ENCODE peak calls at places on chromosomes 4 and X, in five cellular contexts. One of them, this sample, is unnamed.
A peak's percentile ranks its signal among the peaks of the same experiment; 100 is the strongest.

GRCh38 chr4:48047896-48048295 is 31.3 kb downstream of the NIPAL1 start:
- DNase-seq in SK-N-SH: peak; percentile 8
- DNase-seq in astrocyte: no peak
- DNase-seq in mesendoderm: peak; percentile 60
- DNase-seq in HepG2: no peak
- DNase-seq in this sample: no peak

GRCh38 chr4:180134116-180134866 is 2108.9 kb upstream of the TENM3 start:
- DNase-seq in SK-N-SH: no peak
- DNase-seq in astrocyte: no peak
- DNase-seq in mesendoderm: no peak
- DNase-seq in HepG2: no peak
- DNase-seq in this sample: peak; percentile 54

GRCh38 chr4:7625073-7625472 is 190.3 kb upstream of the PSAPL1 start:
- DNase-seq in SK-N-SH: no peak
- DNase-seq in astrocyte: peak; percentile 63
- DNase-seq in mesendoderm: no peak
- DNase-seq in HepG2: no peak
- DNase-seq in this sample: no peak

GRCh38 chr4:156536661-156537060 is 434.9 kb downstream of the PDGFC start:
- DNase-seq in SK-N-SH: no peak
- DNase-seq in astrocyte: peak; percentile 63
- DNase-seq in mesendoderm: peak; percentile 25
- DNase-seq in HepG2: no peak
- DNase-seq in this sample: no peak

GRCh38 chr4:15847746-15848145 is 69.6 kb downstream of the CD38 start:
- DNase-seq in SK-N-SH: no peak
- DNase-seq in astrocyte: no peak
- DNase-seq in mesendoderm: no peak
- DNase-seq in HepG2: no peak
- DNase-seq in this sample: no peak

GRCh38 chr4:35772291-35772690 is 472.0 kb downstream of the ARAP2 start:
- DNase-seq in SK-N-SH: no peak
- DNase-seq in astrocyte: peak; percentile 2
- DNase-seq in mesendoderm: no peak
- DNase-seq in HepG2: no peak
- DNase-seq in this sample: no peak

GRCh38 chrX:130343411-130343810 is 3.7 kb downstream of the SLC25A14 start:
- DNase-seq in SK-N-SH: no peak
- DNase-seq in astrocyte: peak; percentile 50
- DNase-seq in mesendoderm: peak; percentile 24
- DNase-seq in HepG2: no peak
- DNase-seq in this sample: no peak

GRCh38 chrX:23317799-23318724 is 16.6 kb upstream of the PTCHD1 start:
- DNase-seq in SK-N-SH: peak; percentile 69
- DNase-seq in astrocyte: no peak
- DNase-seq in mesendoderm: peak; percentile 59
- DNase-seq in HepG2: no peak
- DNase-seq in this sample: peak; percentile 88

GRCh38 chr4:68433582-68433981 is 13.7 kb upstream of the TMPRSS11E start:
- DNase-seq in SK-N-SH: no peak
- DNase-seq in astrocyte: no peak
- DNase-seq in mesendoderm: no peak
- DNase-seq in HepG2: no peak
- DNase-seq in this sample: no peak

GRCh38 chr4:32031026-32031425 is 1310.9 kb downstream of the PCDH7 start:
- DNase-seq in SK-N-SH: no peak
- DNase-seq in astrocyte: no peak
- DNase-seq in mesendoderm: no peak
- DNase-seq in HepG2: no peak
- DNase-seq in this sample: no peak

GRCh38 chr4:189162073-189162789 is 778.4 kb upstream of the FRG1 start:
- DNase-seq in SK-N-SH: no peak
- DNase-seq in astrocyte: no peak
- DNase-seq in mesendoderm: peak; percentile 56
- DNase-seq in HepG2: no peak
- DNase-seq in this sample: peak; percentile 79

GRCh38 chr4:108143515-108143914 is 25.2 kb downstream of the LEF1 start:
- DNase-seq in SK-N-SH: no peak
- DNase-seq in astrocyte: no peak
- DNase-seq in mesendoderm: no peak
- DNase-seq in HepG2: no peak
- DNase-seq in this sample: no peak

GRCh38 chr4:53490965-53491622 is 100.2 kb downstream of the LNX1 start:
- DNase-seq in SK-N-SH: peak; percentile 50
- DNase-seq in astrocyte: peak; percentile 82
- DNase-seq in mesendoderm: peak; percentile 61
- DNase-seq in HepG2: peak; percentile 40
- DNase-seq in this sample: peak; percentile 55

GRCh38 chr4:6546681-6547447 is 28.1 kb upstream of the MAN2B2 start:
- DNase-seq in SK-N-SH: peak; percentile 85
- DNase-seq in astrocyte: peak; percentile 65
- DNase-seq in mesendoderm: peak; percentile 79
- DNase-seq in HepG2: peak; percentile 59
- DNase-seq in this sample: peak; percentile 84

GRCh38 chr4:187088070-187088799 is 364.6 kb upstream of the FAT1 start:
- DNase-seq in SK-N-SH: no peak
- DNase-seq in astrocyte: no peak
- DNase-seq in mesendoderm: peak; percentile 16
- DNase-seq in HepG2: no peak
- DNase-seq in this sample: peak; percentile 65

GRCh38 chr4:52100062-52100461 is 49.0 kb downstream of the SPATA18 start:
- DNase-seq in SK-N-SH: no peak
- DNase-seq in astrocyte: peak; percentile 86
- DNase-seq in mesendoderm: no peak
- DNase-seq in HepG2: no peak
- DNase-seq in this sample: no peak

GRCh38 chr4:123421227-123421941 is 24.8 kb downstream of the SPRY1 start:
- DNase-seq in SK-N-SH: no peak
- DNase-seq in astrocyte: no peak
- DNase-seq in mesendoderm: no peak
- DNase-seq in HepG2: no peak
- DNase-seq in this sample: no peak

GRCh38 chr4:159520074-159520473 is 417.2 kb downstream of the RAPGEF2 start:
- DNase-seq in SK-N-SH: no peak
- DNase-seq in astrocyte: no peak
- DNase-seq in mesendoderm: no peak
- DNase-seq in HepG2: no peak
- DNase-seq in this sample: no peak

GRCh38 chrX:16171039-16171438 is 3.8 kb downstream of the MAGEB17 start:
- DNase-seq in SK-N-SH: no peak
- DNase-seq in astrocyte: no peak
- DNase-seq in mesendoderm: no peak
- DNase-seq in HepG2: no peak
- DNase-seq in this sample: peak; percentile 75

GRCh38 chr4:149523039-149523438 is 292.6 kb downstream of the IQCM start:
- DNase-seq in SK-N-SH: no peak
- DNase-seq in astrocyte: no peak
- DNase-seq in mesendoderm: peak; percentile 26
- DNase-seq in HepG2: no peak
- DNase-seq in this sample: no peak

GRCh38 chr4:184313710-184314659 is 96.3 kb upstream of the ENPP6 start:
- DNase-seq in SK-N-SH: no peak
- DNase-seq in astrocyte: no peak
- DNase-seq in mesendoderm: no peak
- DNase-seq in HepG2: no peak
- DNase-seq in this sample: no peak

GRCh38 chrX:142637206-142637605 is 388.5 kb upstream of the SPANXN4 start:
- DNase-seq in SK-N-SH: no peak
- DNase-seq in astrocyte: no peak
- DNase-seq in mesendoderm: no peak
- DNase-seq in HepG2: no peak
- DNase-seq in this sample: no peak

GRCh38 chr4:42843694-42844093 is 48.8 kb upstream of the GRXCR1 start:
- DNase-seq in SK-N-SH: no peak
- DNase-seq in astrocyte: no peak
- DNase-seq in mesendoderm: no peak
- DNase-seq in HepG2: no peak
- DNase-seq in this sample: no peak

GRCh38 chr4:4694296-4694772 is 152.5 kb upstream of the STX18 start:
- DNase-seq in SK-N-SH: peak; percentile 30
- DNase-seq in astrocyte: no peak
- DNase-seq in mesendoderm: peak; percentile 81
- DNase-seq in HepG2: peak; percentile 92
- DNase-seq in this sample: peak; percentile 86
- H3K27ac ChIP-seq in SK-N-SH: no peak overlapping the region
- H3K27ac ChIP-seq in astrocyte: no peak overlapping the region
- H3K27ac ChIP-seq in mesendoderm: no peak overlapping the region
- H3K27ac ChIP-seq in HepG2: peak overlapping the region; percentile 76
- H3K27ac ChIP-seq in this sample: peak overlapping the region; percentile 47

GRCh38 chr4:37985730-37986275 is 25.6 kb downstream of the PTTG2 start:
- DNase-seq in SK-N-SH: no peak
- DNase-seq in astrocyte: no peak
- DNase-seq in mesendoderm: no peak
- DNase-seq in HepG2: no peak
- DNase-seq in this sample: no peak
- H3K9ac ChIP-seq in SK-N-SH: no peak overlapping the region
- H3K9ac ChIP-seq in astrocyte: no peak overlapping the region
- H3K9ac ChIP-seq in mesendoderm: no peak overlapping the region
- H3K9ac ChIP-seq in HepG2: no peak overlapping the region
- H3K9ac ChIP-seq in this sample: no peak overlapping the region

DNA sequence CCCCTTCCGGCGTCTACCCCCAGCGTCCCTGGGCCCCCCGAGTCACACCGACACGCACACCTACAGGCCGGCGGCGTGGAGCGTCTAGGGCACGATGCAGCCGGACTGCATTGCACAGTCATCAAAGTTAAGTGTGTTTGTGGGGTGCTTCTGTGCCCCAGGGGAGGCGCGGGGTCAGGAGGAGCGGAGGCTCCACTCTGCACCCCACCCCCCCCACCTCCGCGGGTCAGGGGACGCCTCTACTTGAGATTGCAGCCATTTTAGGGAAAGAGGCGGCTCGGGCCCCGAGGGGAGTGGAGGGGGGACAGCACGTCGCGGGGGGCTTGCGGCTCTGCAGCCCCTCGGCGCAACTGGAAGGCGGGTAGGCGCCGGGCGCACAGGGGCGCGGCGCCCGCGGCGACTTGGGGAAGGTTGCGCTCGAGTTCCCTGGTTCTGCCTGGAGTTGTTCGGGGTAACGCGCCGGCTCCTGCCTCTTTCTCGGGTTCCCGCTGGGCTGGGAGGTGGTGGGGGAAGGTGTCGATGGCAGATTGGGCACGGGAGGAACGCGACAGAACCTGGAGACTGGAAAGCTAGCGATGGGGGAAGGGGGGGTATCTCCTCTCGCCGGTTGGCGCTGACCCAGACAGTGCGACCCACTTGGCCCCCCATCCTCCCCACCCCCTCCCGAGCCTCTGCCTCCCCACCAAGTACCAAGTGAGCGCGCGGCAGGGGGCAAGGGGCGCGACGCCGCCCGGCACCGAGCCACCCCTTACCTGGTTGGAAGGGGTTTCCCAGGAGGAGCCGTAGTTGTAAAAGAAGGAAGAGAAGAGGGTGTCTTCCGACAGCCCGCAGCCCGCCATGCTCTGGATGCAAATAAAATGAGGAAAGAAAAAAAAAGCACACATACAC is 112.5 kb downstream of the DHX15 start:
- DNase-seq in SK-N-SH: peak; percentile 51
- DNase-seq in astrocyte: peak; percentile 11
- DNase-seq in mesendoderm: peak; percentile 59
- DNase-seq in HepG2: no peak
- DNase-seq in this sample: peak; percentile 87
- H3K4me3 ChIP-seq in SK-N-SH: peak overlapping the region; percentile 45
- H3K4me3 ChIP-seq in astrocyte: peak overlapping the region; percentile 70
- H3K4me3 ChIP-seq in mesendoderm: peak overlapping the region; percentile 22
- H3K4me3 ChIP-seq in HepG2: peak overlapping the region; percentile 45
- H3K4me3 ChIP-seq in this sample: peak overlapping the region; percentile 78

DNA sequence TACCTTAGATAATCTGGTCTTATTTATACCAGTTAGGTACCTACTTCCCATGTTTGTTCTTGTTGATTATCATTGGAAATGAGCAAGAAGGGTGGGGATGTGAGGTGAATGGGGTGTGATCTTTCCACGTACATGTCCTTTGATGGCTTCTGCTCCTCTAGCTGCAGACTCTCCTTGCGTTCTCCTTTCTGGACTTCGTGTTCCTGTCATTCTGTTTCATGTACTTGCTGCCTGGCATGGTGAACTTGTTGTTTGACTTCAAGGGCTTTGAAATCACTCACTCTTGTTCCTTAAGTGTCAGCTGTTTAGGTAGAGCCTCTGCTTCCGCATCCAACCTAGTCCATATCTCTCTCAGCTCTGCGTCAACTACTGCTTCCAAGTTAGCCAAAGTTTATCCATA is 42.7 kb downstream of the FHL1 start:
- DNase-seq in SK-N-SH: no peak
- DNase-seq in astrocyte: no peak
- DNase-seq in mesendoderm: no peak
- DNase-seq in HepG2: no peak
- DNase-seq in this sample: no peak
- H3K27ac ChIP-seq in SK-N-SH: no peak overlapping the region
- H3K27ac ChIP-seq in astrocyte: no peak overlapping the region
- H3K27ac ChIP-seq in mesendoderm: no peak overlapping the region
- H3K27ac ChIP-seq in HepG2: no peak overlapping the region
- H3K27ac ChIP-seq in this sample: no peak overlapping the region

GRCh38 chrX:118370921-118371624 is 25.2 kb downstream of the WDR44 start:
- DNase-seq in SK-N-SH: no peak
- DNase-seq in astrocyte: peak; percentile 55
- DNase-seq in mesendoderm: no peak
- DNase-seq in HepG2: peak; percentile 2
- DNase-seq in this sample: no peak
- H3K9ac ChIP-seq in SK-N-SH: no peak overlapping the region
- H3K9ac ChIP-seq in astrocyte: no peak overlapping the region
- H3K9ac ChIP-seq in mesendoderm: no peak overlapping the region
- H3K9ac ChIP-seq in HepG2: no peak overlapping the region
- H3K9ac ChIP-seq in this sample: no peak overlapping the region

DNA sequence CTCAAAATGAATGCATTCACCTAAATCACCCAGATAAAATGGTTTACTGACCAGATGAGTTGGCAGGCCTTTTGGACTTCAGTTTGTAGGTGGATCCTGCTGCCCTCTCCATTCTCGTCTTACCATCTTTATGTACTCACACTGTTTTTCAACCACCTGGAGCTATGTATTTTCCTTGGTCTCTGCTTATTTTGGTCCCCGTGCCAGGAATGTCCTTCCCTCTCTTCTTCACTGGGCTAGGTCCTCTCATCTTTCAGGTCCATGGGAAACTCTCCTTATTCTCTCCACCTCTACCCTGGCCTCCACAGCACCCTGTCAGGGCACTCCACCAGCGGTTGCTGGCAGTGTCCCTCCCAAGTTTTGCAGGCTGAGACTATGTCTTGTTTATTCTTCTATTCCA is 2.6 kb downstream of the GPRIN3 start:
- DNase-seq in SK-N-SH: no peak
- DNase-seq in astrocyte: no peak
- DNase-seq in mesendoderm: no peak
- DNase-seq in HepG2: no peak
- DNase-seq in this sample: no peak
- H3K4me3 ChIP-seq in SK-N-SH: no peak overlapping the region
- H3K4me3 ChIP-seq in astrocyte: no peak overlapping the region
- H3K4me3 ChIP-seq in mesendoderm: no peak overlapping the region
- H3K4me3 ChIP-seq in HepG2: no peak overlapping the region
- H3K4me3 ChIP-seq in this sample: no peak overlapping the region

DNA sequence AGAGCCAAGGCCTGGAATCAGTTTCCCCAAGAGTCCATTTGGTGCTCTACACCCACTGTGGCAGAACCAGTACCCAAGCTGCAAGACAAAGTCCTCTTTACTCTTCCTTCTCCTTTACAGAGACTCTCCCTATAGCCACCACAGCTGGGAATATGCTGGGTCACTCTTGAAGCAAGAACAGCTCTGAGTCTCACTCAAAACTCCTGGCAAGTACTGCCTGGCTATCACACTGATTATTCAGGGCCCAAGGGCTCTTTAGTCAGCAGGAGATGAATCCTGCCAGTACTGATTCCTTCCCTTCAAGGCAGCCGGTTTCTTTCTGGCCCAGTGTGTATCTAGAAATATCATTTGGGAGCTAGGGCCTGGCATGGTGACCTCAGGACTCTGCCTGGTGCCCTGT is 130.9 kb downstream of the AR start:
- DNase-seq in SK-N-SH: no peak
- DNase-seq in astrocyte: no peak
- DNase-seq in mesendoderm: no peak
- DNase-seq in HepG2: no peak
- DNase-seq in this sample: no peak
- H3K27ac ChIP-seq in SK-N-SH: no peak overlapping the region
- H3K27ac ChIP-seq in astrocyte: no peak overlapping the region
- H3K27ac ChIP-seq in mesendoderm: no peak overlapping the region
- H3K27ac ChIP-seq in HepG2: no peak overlapping the region
- H3K27ac ChIP-seq in this sample: no peak overlapping the region

This sample was measured in endodermal cell.